ENCODE peak calls at places on chromosomes 13 and 19, in five cellular contexts. N is activated CD4-positive, alpha-beta T cell treated with anti-CD3 and anti-CD28 coated beads, Interleukin-2, amount 10 ng/mL, durations not matched to agents 7 days and 5 days; J is CD4-positive, alpha-beta memory T cell; C is SW 1271; H is KBM-7. T is an unnamed sample.

GRCh38 chr13:106989866-106990265 is 421.9 kb upstream of the ARGLU1 start:
- DNase-seq in J (no peak), H (no peak), C (no peak), N (no peak), T (no peak)

GRCh38 chr13:42804244-42804868 is 23.0 kb downstream of the FAM216B start:
- DNase-seq in N (no peak), J (no peak), H (no peak), C (no peak), T (peak)

GRCh38 chr19:33872445-33873320 is 76.0 kb downstream of the KCTD15 start:
- DNase-seq in C (no peak), N (no peak), J (no peak), H (no peak), T (no peak)

GRCh38 chr13:98144501-98145350 is 1.8 kb downstream of the FARP1 start:
- DNase-seq in C (peak), J (no peak), N (no peak), H (peak), T (no peak)

GRCh38 chr19:10052602-10053360 is 33.3 kb upstream of the SHFL start:
- DNase-seq in J (no peak), N (no peak), C (no peak), H (no peak), T (no peak)

GRCh38 chr13:73464758-73465628 is 406.2 kb downstream of the KLF5 start:
- DNase-seq in J (no peak), C (no peak), N (no peak), H (no peak), T (no peak)

GRCh38 chr19:47226426-47227346 is 4.3 kb downstream of the BBC3 start:
- DNase-seq in C (peak), H (peak), N (peak), J (peak), T (peak)

GRCh38 chr19:3336680-3337523 is 29.5 kb upstream of the NFIC start:
- DNase-seq in N (no peak), C (no peak), J (no peak), H (no peak), T (no peak)

GRCh38 chr19:39212377-39212742 is 8.3 kb upstream of the SYCN start:
- DNase-seq in N (peak), C (no peak), H (peak), J (no peak), T (peak)

GRCh38 chr13:23628765-23629565 is 58.8 kb downstream of the TNFRSF19 start:
- DNase-seq in C (no peak), H (no peak), J (no peak), N (no peak), T (no peak)